ENCODE peak calls at places on chromosome 16, in seven cellular contexts. R, W, O, N, S, U and Y are unnamed samples.
A peak's percentile ranks its signal among the peaks of the same experiment; 100 is the strongest.

GRCh38 chr16:49593423-49594040 is 219.9 kb downstream of the C16orf78 start:
- DNase-seq in O (peak; percentile 41), N (no peak), R (no peak), W (no peak), U (no peak), S (no peak), Y (no peak)

GRCh38 chr16:995087-995486 is 13.5 kb downstream of the SOX8 start:
- DNase-seq in N (no peak), U (peak; percentile 50), W (peak; percentile 38), R (peak; percentile 53), O (peak; percentile 12), S (peak; percentile 24), Y (peak; percentile 36)

GRCh38 chr16:66874079-66874775 is 6.1 kb upstream of the PDP2 start:
- DNase-seq in W (peak; percentile 67), R (peak; percentile 16), O (no peak), U (no peak), N (peak; percentile 8), S (peak; percentile 49), Y (peak; percentile 58)

GRCh38 chr16:53785044-53785443 is 81.1 kb downstream of the FTO start:
- DNase-seq in N (peak; percentile 33), R (no peak), S (peak; percentile 66), O (no peak), W (no peak), U (no peak), Y (no peak)

GRCh38 chr16:59355704-59356103 is 621.6 kb upstream of the GOT2 start:
- DNase-seq in S (no peak), U (no peak), W (no peak), O (no peak), N (no peak), R (peak; percentile 37), Y (no peak)

GRCh38 chr16:67242138-67242730 is 5.0 kb downstream of the FHOD1 start:
- DNase-seq in O (no peak), S (no peak), U (no peak), R (no peak), N (no peak), W (no peak), Y (no peak)

GRCh38 chr16:5042574-5043171 is 8.9 kb upstream of the NAGPA start:
- DNase-seq in N (peak; percentile 39), S (peak; percentile 60), U (peak; percentile 49), R (peak; percentile 60), W (peak; percentile 43), O (no peak), Y (peak; percentile 51)

GRCh38 chr16:75351183-75351582 is 82.1 kb downstream of the CFDP1 start:
- DNase-seq in R (no peak), O (no peak), S (peak; percentile 80), N (peak; percentile 53), U (no peak), W (peak; percentile 84), Y (peak; percentile 79)

GRCh38 chr16:59259074-59259963 is 525.2 kb upstream of the GOT2 start:
- DNase-seq in U (no peak), R (no peak), W (peak; percentile 7), O (peak; percentile 79), S (no peak), N (no peak), Y (peak; percentile 67)

GRCh38 chr16:10770907-10771306 is 27.3 kb downstream of the NUBP1 start:
- DNase-seq in W (no peak), R (no peak), U (no peak), S (no peak), N (no peak), O (no peak), Y (no peak)

GRCh38 chr16:31064882-31065461 is 9.1 kb downstream of the ZNF668 start:
- DNase-seq in W (peak; percentile 93), S (peak; percentile 97), R (no peak), U (peak; percentile 61), N (peak; percentile 24), O (no peak), Y (peak; percentile 94)

GRCh38 chr16:56679813-56680212 is 2.5 kb upstream of the MT1X start:
- DNase-seq in U (no peak), W (no peak), N (peak; percentile 70), O (no peak), S (no peak), R (no peak), Y (no peak)

GRCh38 chr16:8949536-8950418 is 13.9 kb downstream of the USP7 start:
- DNase-seq in W (no peak), S (no peak), N (no peak), U (no peak), R (no peak), O (no peak), Y (peak; percentile 26)

GRCh38 chr16:21644674-21645073 is 7.7 kb downstream of the IGSF6 start:
- DNase-seq in S (no peak), W (no peak), R (no peak), N (no peak), O (no peak), U (no peak), Y (no peak)
- H2AFZ ChIP-seq in S (no peak overlapping the region), W (no peak overlapping the region), R (no peak overlapping the region), N (no peak overlapping the region), O (peak overlapping the region; percentile 50), U (no peak overlapping the region), Y (no peak overlapping the region)

GRCh38 chr16:87431926-87432325 is 39.8 kb downstream of the MAP1LC3B start:
- DNase-seq in S (peak; percentile 94), N (peak; percentile 8), W (peak; percentile 91), O (no peak), U (no peak), R (no peak), Y (peak; percentile 87)
- H3K27ac ChIP-seq in S (no peak overlapping the region), N (no peak overlapping the region), W (no peak overlapping the region), O (no peak overlapping the region), U (no peak overlapping the region), R (peak overlapping the region; percentile 45), Y (peak overlapping the region; percentile 59)

GRCh38 chr16:28196331-28196987 is 15.3 kb downstream of the XPO6 start:
- DNase-seq in W (no peak), U (no peak), S (no peak), O (no peak), R (no peak), N (no peak), Y (no peak)
- H3K4me1 ChIP-seq in W (peaks cover 16% of the 10 kb centered on the region), U (no peaks in the 10 kb centered on the region), S (peaks cover 30% of the 10 kb centered on the region), O (no peaks in the 10 kb centered on the region), R (peaks cover 26% of the 10 kb centered on the region), N (peaks cover 20% of the 10 kb centered on the region), Y (peaks cover 24% of the 10 kb centered on the region)

GRCh38 chr16:82793550-82794244 is 166.9 kb downstream of the CDH13 start:
- DNase-seq in N (no peak), S (no peak), U (peak; percentile 11), R (peak; percentile 30), W (no peak), O (no peak), Y (no peak)

GRCh38 chr16:82792704-82793103 is 165.9 kb downstream of the CDH13 start:
- DNase-seq in W (no peak), U (no peak), S (no peak), O (no peak), N (no peak), R (no peak), Y (no peak)

GRCh38 chr16:82801361-82801760 is 174.6 kb downstream of the CDH13 start:
- DNase-seq in N (no peak), R (no peak), U (no peak), O (no peak), W (peak; percentile 9), S (peak; percentile 67), Y (peak; percentile 64)

DNA sequence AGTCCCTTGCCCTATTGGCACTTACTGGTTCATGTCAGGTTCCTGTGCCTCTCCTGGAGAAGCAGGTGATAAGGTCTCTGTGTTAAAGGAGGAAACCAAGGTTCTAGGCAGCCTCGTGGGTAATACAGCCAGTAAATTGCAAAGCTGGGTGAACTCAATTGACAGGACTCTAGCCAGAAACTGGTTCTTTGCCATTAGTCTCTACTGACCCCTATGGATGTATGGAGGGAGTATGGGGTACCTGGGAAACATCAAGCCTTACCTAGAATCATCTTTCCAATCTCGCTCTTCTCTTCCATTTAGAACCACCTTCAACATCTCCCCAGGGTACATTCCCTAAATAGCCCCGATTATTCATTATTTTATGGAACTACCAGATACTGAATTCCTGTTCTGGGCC is 169.3 kb downstream of the CDH13 start:
- DNase-seq in R (no peak), S (no peak), N (no peak), U (no peak), W (no peak), O (no peak), Y (no peak)
- H2AFZ ChIP-seq in R (no peak overlapping the region), S (no peak overlapping the region), N (no peak overlapping the region), U (no peak overlapping the region), W (no peak overlapping the region), O (no peak overlapping the region), Y (no peak overlapping the region)

GRCh38 chr16:15857779-15858560 is 1.1 kb upstream of the MYH11 start:
- DNase-seq in U (peak; percentile 73), N (no peak), W (peak; percentile 69), S (peak; percentile 50), R (peak; percentile 86), O (no peak), Y (peak; percentile 48)

GRCh38 chr16:15856217-15856616 is 611 bp downstream of the MYH11 start:
- DNase-seq in S (no peak), U (no peak), O (no peak), N (no peak), W (no peak), R (no peak), Y (no peak)

GRCh38 chr16:15858921-15859668 is 2.3 kb upstream of the MYH11 start:
- DNase-seq in N (no peak), W (no peak), S (no peak), O (no peak), U (no peak), R (no peak), Y (no peak)

GRCh38 chr16:15855704-15856003 is 1.2 kb downstream of the MYH11 start:
- DNase-seq in N (no peak), W (no peak), R (no peak), O (no peak), S (no peak), U (no peak), Y (no peak)

GRCh38 chr16:15856901-15857778 is at the start of gene MYH11:
- DNase-seq in U (peak; percentile 71), S (no peak), O (peak; percentile 7), W (peak; percentile 13), N (no peak), R (peak; percentile 83), Y (no peak)
- H3K27ac ChIP-seq in U (no peak within 1 kb of the TSS), S (peak within 1 kb of the TSS; percentile 53), O (no peak within 1 kb of the TSS), W (no peak within 1 kb of the TSS), N (no peak within 1 kb of the TSS), R (no peak within 1 kb of the TSS), Y (no peak within 1 kb of the TSS)

DNA sequence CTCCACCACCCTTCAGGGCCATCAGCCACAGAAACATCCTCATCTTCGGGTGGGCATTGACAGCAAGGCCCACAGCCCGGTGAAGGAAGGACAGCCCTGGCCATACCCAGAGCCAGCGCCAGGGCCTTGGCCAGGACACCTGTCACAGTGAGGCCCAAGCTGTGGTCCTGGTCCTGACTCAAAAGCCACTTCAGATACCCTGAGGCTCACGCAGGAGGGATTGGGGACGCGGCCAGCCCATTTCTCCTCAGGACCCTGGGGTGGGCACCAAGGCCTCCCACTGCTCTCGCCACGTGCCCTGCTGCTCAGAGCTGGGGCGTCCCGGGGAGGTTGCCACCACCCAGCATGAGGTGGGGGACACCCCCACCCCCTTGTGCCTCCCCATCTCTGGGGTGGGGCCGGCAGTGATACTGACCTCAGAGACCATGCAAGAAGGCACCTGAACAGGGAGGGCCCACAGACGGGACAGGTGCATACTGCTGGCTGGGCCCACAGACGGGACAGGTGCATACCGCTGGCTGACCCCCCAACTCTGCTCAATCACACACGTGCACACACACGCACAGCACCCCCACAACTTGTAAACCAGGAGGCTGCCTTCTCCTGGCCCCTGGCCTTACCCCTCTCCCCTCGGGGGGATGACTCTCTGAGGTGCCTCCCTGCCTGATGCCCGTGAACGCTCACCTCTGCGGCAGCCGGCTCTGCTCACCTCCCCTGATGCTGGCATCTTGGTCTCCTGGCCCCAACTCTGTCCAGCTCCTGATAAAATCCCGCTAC is 14.2 kb downstream of the SLC7A5 start:
- DNase-seq in S (no peak), W (no peak), R (no peak), U (no peak), O (no peak), N (no peak), Y (no peak)
- H3K4me1 ChIP-seq in S (peaks cover 22% of the 10 kb centered on the region), W (peaks cover 69% of the 10 kb centered on the region), R (peaks cover 39% of the 10 kb centered on the region), U (peaks cover 8% of the 10 kb centered on the region), O (peaks cover 84% of the 10 kb centered on the region), N (peaks cover 42% of the 10 kb centered on the region), Y (peaks cover 54% of the 10 kb centered on the region)